ENCODE peak calls at places on chromosomes 12 and 14, in seven cellular contexts. N is HCT116, F is K562, Z is GM12878, E is HepG2, W is SK-N-SH, R is H1. U is an unnamed sample. For H3K27me3, the result is how much of the 10 kb centered on the place peaks cover.

GRCh38 chr12:68109444-68110217 is 49.9 kb downstream of the IFNG start:
- DNase-seq in N (no peak), F (no peak), Z (no peak), E (no peak), W (no peak), R (no peak), U (no peak)

GRCh38 chr12:51815571-51815970 is 32.9 kb downstream of the FIGNL2 start:
- DNase-seq in N (no peak), F (no peak), Z (no peak), E (no peak), W (no peak), R (no peak), U (no peak)

GRCh38 chr14:61168126-61168525 is 113.0 kb downstream of the TMEM30B start:
- DNase-seq in N (no peak), F (no peak), Z (no peak), E (no peak), W (no peak), R (no peak), U (no peak)

GRCh38 chr14:55303646-55304277 is 32.5 kb downstream of the FBXO34 start:
- DNase-seq in N (no peak), F (no peak), Z (no peak), E (no peak), W (no peak), R (no peak), U (no peak)

GRCh38 chr12:113831016-113831415 is 135.1 kb downstream of the RBM19 start:
- DNase-seq in N (no peak), F (no peak), Z (no peak), E (no peak), W (no peak), R (no peak), U (no peak)

GRCh38 chr14:100891051-100891450 is 12.5 kb downstream of the RTL1 start:
- DNase-seq in N (no peak), F (no peak), Z (no peak), E (no peak), W (no peak), R (no peak), U (no peak)

GRCh38 chr14:104218361-104219180 is 80.2 kb downstream of the KIF26A start:
- DNase-seq in N (no peak), F (no peak), Z (no peak), E (no peak), W (no peak), R (no peak), U (no peak)

GRCh38 chr12:124321040-124321481 is 26.2 kb downstream of the RFLNA start:
- DNase-seq in N (no peak), F (peak), Z (peak), E (peak), W (peak), R (peak), U (peak)

GRCh38 chr12:24808651-24809050 is 140.2 kb downstream of the BCAT1 start:
- DNase-seq in N (no peak), F (no peak), Z (no peak), E (no peak), W (no peak), R (no peak), U (no peak)

GRCh38 chr12:124543591-124544310 is 23.7 kb downstream of the NCOR2 start:
- DNase-seq in N (no peak), F (no peak), Z (no peak), E (no peak), W (peak), R (no peak), U (no peak)

GRCh38 chr12:47276253-47277070 is 196.7 kb upstream of the AMIGO2 start:
- DNase-seq in N (no peak), F (peak), Z (peak), E (peak), W (no peak), R (no peak), U (no peak)

GRCh38 chr14:71486274-71486673 is 446.0 kb upstream of the RGS6 start:
- DNase-seq in N (no peak), F (no peak), Z (no peak), E (no peak), W (no peak), R (no peak), U (no peak)

GRCh38 chr12:76158518-76159321 is 74.2 kb upstream of the NAP1L1 start:
- DNase-seq in N (peak), F (peak), Z (peak), E (peak), W (peak), R (peak), U (peak)

DNA sequence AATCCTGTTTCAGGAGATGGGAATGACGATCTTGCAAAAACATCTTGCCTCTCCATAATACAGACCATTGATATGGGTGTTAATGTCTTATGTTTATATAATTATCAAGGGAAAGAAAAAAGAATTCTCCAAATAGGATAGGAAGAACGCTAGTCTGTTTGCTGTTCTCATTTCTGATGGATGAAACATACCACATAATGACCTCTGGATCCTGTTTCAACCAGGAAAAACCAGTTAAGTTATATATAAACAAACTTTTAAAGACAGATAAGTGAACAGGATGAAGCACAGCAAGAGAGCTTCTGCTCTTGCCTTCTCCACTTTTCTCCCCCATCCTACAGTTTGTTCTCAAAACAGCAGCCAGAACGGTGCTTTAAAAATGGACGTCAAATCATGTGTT is 27.8 kb downstream of the COQ6 start:
- DNase-seq in N (no peak), F (no peak), Z (no peak), E (no peak), W (no peak), R (no peak), U (no peak)
- TF ChIP-seq YY1 in N (no peak), F (no peak), Z (no peak), E (no peak), W (no peak), R (no peak), U (no peak)

GRCh38 chr14:76439237-76439775 is 63.4 kb downstream of the ESRRB start:
- DNase-seq in N (no peak), F (no peak), Z (no peak), E (no peak), W (no peak), R (no peak), U (no peak)

GRCh38 chr14:76430017-76430416 is 54.1 kb downstream of the ESRRB start:
- DNase-seq in N (no peak), F (no peak), Z (no peak), E (no peak), W (no peak), R (no peak), U (no peak)

GRCh38 chr14:76432967-76433752 is 57.2 kb downstream of the ESRRB start:
- DNase-seq in N (no peak), F (no peak), Z (no peak), E (no peak), W (no peak), R (no peak), U (no peak)

GRCh38 chr14:76430475-76430980 is 54.6 kb downstream of the ESRRB start:
- DNase-seq in N (no peak), F (peak), Z (no peak), E (no peak), W (no peak), R (no peak), U (no peak)

DNA sequence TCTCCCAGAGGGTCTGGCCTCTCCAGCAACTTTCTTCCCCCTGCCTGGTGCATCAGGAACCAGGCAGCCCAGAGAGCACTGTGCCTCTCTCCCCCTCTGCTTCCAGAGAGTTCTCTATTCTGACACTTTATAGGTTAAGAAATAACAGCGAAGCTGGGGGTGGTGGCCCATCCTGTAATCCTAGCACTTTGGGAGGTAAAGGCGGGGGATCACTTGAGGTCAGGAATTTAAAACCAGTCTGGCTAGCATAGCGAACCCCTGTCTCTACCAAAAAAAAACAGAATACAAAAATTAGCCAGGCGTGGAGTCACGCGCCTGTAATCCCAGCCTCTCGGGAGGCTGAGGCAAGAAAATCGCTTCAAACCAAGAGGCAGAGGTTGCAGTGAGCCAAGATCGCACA is 58.3 kb downstream of the ESRRB start:
- DNase-seq in N (no peak), F (no peak), Z (no peak), E (no peak), W (no peak), R (no peak), U (no peak)
- H3K27me3 ChIP-seq in N (under half), F (under half), Z (under half), E (under half), W (under half), R (under half), U (under half)

DNA sequence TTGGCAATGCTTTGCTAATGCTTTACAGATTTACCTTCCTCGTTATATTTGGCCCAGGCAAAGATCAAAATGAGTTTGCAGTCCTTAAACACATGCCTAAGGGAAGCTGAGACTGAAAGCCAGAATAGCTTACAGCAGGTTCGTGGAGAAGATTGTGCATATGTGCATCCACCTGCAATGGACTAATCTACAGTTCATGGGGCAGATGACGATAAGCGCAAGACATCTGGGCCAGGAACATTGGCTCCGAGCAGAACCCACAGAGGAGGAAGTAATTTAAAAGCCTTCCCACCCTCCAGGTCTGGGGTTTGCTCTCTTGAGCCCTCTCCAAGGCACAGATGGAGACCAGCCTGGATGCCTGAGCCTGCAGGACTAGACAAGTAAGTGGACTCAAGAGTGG is 99.3 kb downstream of the NINJ2 start:
- DNase-seq in N (no peak), F (no peak), Z (no peak), E (no peak), W (no peak), R (no peak), U (no peak)
- TF ChIP-seq YY1 in N (no peak), F (no peak), Z (no peak), E (no peak), W (no peak), R (no peak), U (no peak)

GRCh38 chr14:73888971-73889370 is 2.3 kb downstream of the ZNF410 start:
- DNase-seq in N (no peak), F (no peak), Z (no peak), E (no peak), W (no peak), R (no peak), U (no peak)
- H3K27me3 ChIP-seq in N (under half), F (under half), Z (under half), E (under half), W (under half), R (under half), U (under half)

GRCh38 chr14:39946796-39947195 is 514.6 kb upstream of the FBXO33 start:
- DNase-seq in N (no peak), F (no peak), Z (no peak), E (no peak), W (no peak), R (peak), U (no peak)

GRCh38 chr14:39948235-39948634 is 516.0 kb upstream of the FBXO33 start:
- DNase-seq in N (no peak), F (no peak), Z (no peak), E (no peak), W (no peak), R (no peak), U (no peak)
- TF ChIP-seq YY1 in N (no peak), F (no peak), Z (no peak), E (no peak), W (no peak), R (no peak), U (no peak)

GRCh38 chr14:102922490-102923200 is at the start of gene AMN:
- DNase-seq in N (no peak), F (peak), Z (no peak), E (peak), W (peak), R (no peak), U (no peak)
- H3K27me3 ChIP-seq in N (under half), F (under half), Z (under half), E (under half), W (under half), R (under half), U (under half)

U was measured in NT2/D1.